ENCODE peak calls at places on chromosomes 1 and 21, in six cellular contexts. O, D, U, P, G and K are unnamed samples.

GRCh38 chr1:94296018-94296417 is 58.6 kb upstream of the ARHGAP29 start:
- DNase-seq in O (peak; percentile 88), D (peak; percentile 76), U (no peak), P (no peak), G (peak; percentile 91), K (no peak)

GRCh38 chr1:37905624-37906196 is 41.1 kb downstream of the INPP5B start:
- DNase-seq in O (no peak), D (no peak), U (no peak), P (no peak), G (no peak), K (no peak)

GRCh38 chr1:206035027-206035426 is 11.3 kb upstream of the CTSE start:
- DNase-seq in O (no peak), D (no peak), U (no peak), P (no peak), G (no peak), K (no peak)

GRCh38 chr1:207004931-207005830 is 27.4 kb downstream of the C1orf116 start:
- DNase-seq in O (peak; percentile 69), D (peak; percentile 77), U (peak; percentile 78), P (peak; percentile 74), G (peak; percentile 79), K (no peak)

GRCh38 chr1:11500881-11501280 is 21.9 kb downstream of the DISP3 start:
- DNase-seq in O (no peak), D (no peak), U (no peak), P (no peak), G (no peak), K (peak; percentile 30)

GRCh38 chr1:7236844-7237515 is 451.7 kb downstream of the CAMTA1 start:
- DNase-seq in O (no peak), D (no peak), U (no peak), P (no peak), G (no peak), K (no peak)

GRCh38 chr1:185375583-185375982 is 58.5 kb upstream of the IVNS1ABP start:
- DNase-seq in O (peak; percentile 45), D (peak; percentile 19), U (no peak), P (no peak), G (peak; percentile 85), K (no peak)

GRCh38 chr1:222757673-222758268 is 20.8 kb downstream of the FAM177B start:
- DNase-seq in O (no peak), D (peak; percentile 31), U (peak; percentile 29), P (no peak), G (peak; percentile 19), K (no peak)

GRCh38 chr1:172764378-172764777 is 105.5 kb downstream of the FASLG start:
- DNase-seq in O (no peak), D (no peak), U (no peak), P (no peak), G (no peak), K (peak; percentile 53)

GRCh38 chr1:204424621-204425020 is 13.0 kb upstream of the PPP1R15B start:
- DNase-seq in O (no peak), D (no peak), U (no peak), P (no peak), G (no peak), K (no peak)

GRCh38 chr1:7280257-7280656 is 490.8 kb upstream of the VAMP3 start:
- DNase-seq in O (no peak), D (no peak), U (no peak), P (no peak), G (no peak), K (no peak)

GRCh38 chr1:222420621-222421020 is 127.3 kb downstream of the HHIPL2 start:
- DNase-seq in O (no peak), D (no peak), U (no peak), P (no peak), G (no peak), K (no peak)

GRCh38 chr1:50830621-50831020 is 129.4 kb downstream of the FAF1 start:
- DNase-seq in O (no peak), D (no peak), U (no peak), P (no peak), G (no peak), K (no peak)

GRCh38 chr1:52192436-52192835 is 50.5 kb downstream of the ZFYVE9 start:
- DNase-seq in O (no peak), D (no peak), U (no peak), P (no peak), G (no peak), K (no peak)

GRCh38 chr1:100499412-100499811 is 38.5 kb upstream of the GPR88 start:
- DNase-seq in O (no peak), D (no peak), U (no peak), P (no peak), G (peak; percentile 16), K (no peak)

GRCh38 chr1:25958475-25958874 is 39.4 kb downstream of the PAFAH2 start:
- DNase-seq in O (peak; percentile 91), D (peak; percentile 66), U (no peak), P (no peak), G (peak; percentile 73), K (no peak)

GRCh38 chr1:211978596-211978995 is 56.8 kb downstream of the INTS7 start:
- DNase-seq in O (no peak), D (no peak), U (no peak), P (no peak), G (no peak), K (no peak)

GRCh38 chr1:205450448-205450847 is 5.4 kb downstream of the BLACAT1 start:
- DNase-seq in O (no peak), D (no peak), U (peak; percentile 26), P (peak; percentile 41), G (no peak), K (no peak)

GRCh38 chr1:227427411-227427810 is 109.1 kb upstream of the CDC42BPA start:
- DNase-seq in O (no peak), D (no peak), U (no peak), P (no peak), G (no peak), K (no peak)

GRCh38 chr21:43825936-43826622 is 36.7 kb downstream of the RRP1 start:
- DNase-seq in O (no peak), D (no peak), U (peak; percentile 43), P (no peak), G (no peak), K (peak; percentile 73)

GRCh38 chr1:223504741-223505140 is 111.5 kb downstream of the CCDC185 start:
- DNase-seq in O (peak; percentile 20), D (peak; percentile 94), U (no peak), P (no peak), G (peak; percentile 81), K (peak; percentile 84)

GRCh38 chr1:77465922-77466321 is 184.1 kb downstream of the AK5 start:
- DNase-seq in O (no peak), D (no peak), U (no peak), P (no peak), G (no peak), K (no peak)

GRCh38 chr1:8471451-8471850 is 153.5 kb downstream of the SLC45A1 start:
- DNase-seq in O (no peak), D (no peak), U (no peak), P (no peak), G (no peak), K (no peak)

GRCh38 chr1:8473892-8474300 is 156.0 kb downstream of the SLC45A1 start:
- DNase-seq in O (no peak), D (no peak), U (peak; percentile 18), P (no peak), G (no peak), K (no peak)

GRCh38 chr1:8473121-8473891 is 155.4 kb downstream of the SLC45A1 start:
- DNase-seq in O (no peak), D (no peak), U (no peak), P (no peak), G (no peak), K (no peak)

GRCh38 chr1:8474369-8474768 is 156.5 kb downstream of the SLC45A1 start:
- DNase-seq in O (no peak), D (no peak), U (no peak), P (no peak), G (no peak), K (no peak)

GRCh38 chr1:8472668-8473067 is 154.8 kb downstream of the SLC45A1 start:
- DNase-seq in O (no peak), D (no peak), U (no peak), P (no peak), G (no peak), K (no peak)
- TF ChIP-seq CTCF in O (no peak), D (no peak), U (no peak), P (no peak), G (no peak), K (no peak)

DNA sequence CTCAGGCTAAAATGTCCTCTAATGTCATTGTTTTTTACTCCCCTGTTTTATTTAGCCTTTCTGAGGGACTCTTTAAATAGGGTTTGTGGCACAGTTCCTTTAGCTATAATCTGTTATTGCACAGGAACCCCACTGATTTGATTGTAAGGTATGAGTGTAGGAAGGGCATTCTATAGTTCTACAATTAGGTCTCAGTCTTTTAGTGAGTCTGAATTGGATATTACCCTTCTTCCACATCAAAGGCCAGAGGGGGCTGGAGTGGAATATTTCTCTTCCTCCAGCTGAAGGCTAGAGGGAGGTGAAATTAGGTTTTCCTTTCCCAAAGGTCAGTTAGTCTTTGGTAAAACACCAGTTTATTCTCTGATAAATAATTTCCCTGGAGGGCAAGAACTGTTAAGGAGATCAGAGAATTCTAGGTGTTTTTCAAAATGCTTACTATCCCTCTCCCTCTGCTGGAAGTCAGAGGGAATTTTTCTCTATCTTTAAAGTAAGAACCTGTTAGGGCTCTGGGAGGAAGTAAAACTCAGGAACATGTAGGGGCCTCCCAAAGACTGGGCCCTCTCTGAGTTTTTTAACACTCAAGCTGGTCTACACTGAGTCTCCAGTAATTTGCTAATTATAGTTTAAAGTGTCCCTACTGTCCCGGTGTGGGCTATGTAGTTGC is 176.3 kb upstream of the ZNHIT6 start:
- DNase-seq in O (no peak), D (peak; percentile 40), U (peak; percentile 47), P (no peak), G (peak; percentile 42), K (no peak)
- TF ChIP-seq CTCF in O (peak; percentile 61), D (peak; percentile 68), U (peak; percentile 63), P (peak; percentile 42), G (peak; percentile 66), K (peak; percentile 37)

DNA sequence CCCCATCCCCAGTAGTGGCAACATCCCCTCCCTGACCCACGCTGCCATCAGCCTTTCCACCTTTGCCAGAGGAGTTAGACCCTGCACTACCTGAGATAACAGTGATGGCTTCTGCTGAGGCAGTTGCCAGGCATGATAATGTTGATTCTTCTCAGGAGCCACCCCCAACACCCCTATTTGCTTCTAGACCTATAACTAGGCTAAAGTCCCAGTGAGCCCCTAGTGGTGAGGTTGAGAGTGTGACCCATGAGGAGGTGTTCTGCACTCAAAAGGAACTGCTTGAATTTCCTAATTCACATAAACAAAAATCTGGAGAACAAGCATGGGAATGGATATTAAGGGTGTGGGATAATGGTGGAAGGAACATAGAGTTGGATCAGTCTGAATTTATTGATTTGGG is 159.6 kb upstream of the COL11A1 start:
- DNase-seq in O (no peak), D (no peak), U (peak; percentile 7), P (no peak), G (no peak), K (no peak)
- TF ChIP-seq CTCF in O (peak; percentile 43), D (no peak), U (peak; percentile 37), P (peak; percentile 38), G (no peak), K (no peak)

DNA sequence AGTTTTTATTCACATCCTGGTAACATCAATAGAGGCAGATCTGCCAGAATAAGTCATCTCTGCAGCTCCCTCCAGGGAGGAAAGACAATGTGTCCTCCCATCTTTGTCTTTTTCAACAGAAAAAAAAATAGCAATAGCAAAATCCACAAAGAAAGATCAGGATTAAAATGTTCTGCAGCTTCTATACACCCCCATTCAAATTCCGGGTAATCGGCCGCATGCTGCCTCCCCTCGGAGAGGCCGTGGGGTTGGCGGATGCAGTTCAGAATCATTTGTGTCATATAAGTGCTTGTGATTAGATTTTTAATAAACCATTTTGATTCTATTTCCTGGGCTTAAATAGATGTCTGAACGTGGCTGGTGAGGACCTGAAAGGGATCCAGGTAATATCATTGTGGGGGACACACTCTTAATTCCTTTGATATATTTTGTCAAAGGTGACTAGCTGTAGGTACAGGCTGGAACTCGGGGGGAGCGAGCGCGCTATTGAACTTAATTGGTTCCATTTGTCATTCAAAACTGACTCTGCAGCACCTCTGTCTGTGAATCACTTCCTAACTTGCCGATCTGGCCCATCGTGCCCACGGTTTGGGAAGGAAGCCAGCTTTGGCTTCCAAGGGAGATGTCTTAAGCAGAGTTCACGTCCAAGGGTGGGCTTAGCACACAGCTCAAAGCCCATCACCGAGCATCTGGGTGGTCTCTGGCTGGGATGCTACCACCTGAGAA is 85.6 kb upstream of the ARHGEF16 start:
- DNase-seq in O (no peak), D (peak; percentile 64), U (no peak), P (no peak), G (no peak), K (no peak)
- TF ChIP-seq CTCF in O (no peak), D (no peak), U (no peak), P (no peak), G (no peak), K (no peak)